ENCODE peak calls at places on chromosomes 5 and 9, in four cellular contexts. X is anterior cingulate cortex, Z is sciatic nerve, F is psoas muscle. A is an unnamed sample.

GRCh38 chr5:148090200-148090599 is 26.4 kb downstream of the SPINK5 start:
- DNase-seq in X (no peak), F (no peak), Z (no peak), A (no peak)

GRCh38 chr5:129904102-129904666 is at the start of gene CHSY3:
- DNase-seq in X (peak), F (peak), Z (peak), A (peak)

GRCh38 chr5:103433216-103433615 is 129.4 kb downstream of the NUDT12 start:
- DNase-seq in Z (no peak), X (no peak), F (no peak), A (no peak)

GRCh38 chr9:136833381-136834142 is 8.7 kb upstream of the AJM1 start:
- DNase-seq in X (no peak), Z (no peak), F (no peak), A (no peak)

GRCh38 chr9:138008081-138008841 is 130.7 kb downstream of the CACNA1B start:
- DNase-seq in Z (no peak), F (no peak), X (no peak), A (no peak)

GRCh38 chr5:115246361-115246991 is 16.2 kb downstream of the PGGT1B start:
- DNase-seq in X (no peak), Z (no peak), F (no peak), A (no peak)

GRCh38 chr5:77768978-77769377 is 7.2 kb downstream of the TBCA start:
- DNase-seq in Z (no peak), X (no peak), F (no peak), A (no peak)

GRCh38 chr5:56358703-56359428 is 125.7 kb upstream of the ANKRD55 start:
- DNase-seq in F (no peak), Z (peak), X (no peak), A (no peak)